ENCODE peak calls at places on chromosomes 16 and 17, in eight cellular contexts. D is ascending aorta, U is ovary, B is progenitor cell of endocrine pancreas, F is type B pancreatic cell, I is endodermal cell, C is lower leg skin, E is HFF-Myc. H is an unnamed sample.

GRCh38 chr16:87383522-87384161 is at the start of gene FBXO31:
- DNase-seq in U (peak; percentile 94), D (peak; percentile 90), I (peak; percentile 98), B (peak; percentile 91), C (peak; percentile 98), E (peak; percentile 75), F (peak; percentile 98), H (peak; percentile 74)

GRCh38 chr17:61570118-61570517 is 20.9 kb downstream of the NACA2 start:
- DNase-seq in F (no peak), U (no peak), E (no peak), B (no peak), C (no peak), D (no peak), I (no peak), H (peak; percentile 25)

GRCh38 chr16:81446318-81447275 is 2.0 kb downstream of the CMIP start:
- DNase-seq in B (no peak), U (no peak), F (no peak), I (peak; percentile 68), C (peak; percentile 92), E (no peak), D (no peak), H (peak; percentile 51)

GRCh38 chr16:17395849-17396480 is 74.8 kb downstream of the XYLT1 start:
- DNase-seq in U (no peak), B (no peak), C (peak; percentile 76), F (no peak), D (no peak), I (no peak), E (no peak), H (no peak)

GRCh38 chr17:43517161-43517560 is 29.0 kb downstream of the ETV4 start:
- DNase-seq in E (no peak), C (peak; percentile 1), D (no peak), B (no peak), F (no peak), U (no peak), I (no peak), H (no peak)

GRCh38 chr16:66335704-66336329 is 30.7 kb upstream of the CDH5 start:
- DNase-seq in F (no peak), C (no peak), E (no peak), U (peak; percentile 60), B (no peak), I (no peak), D (no peak), H (peak; percentile 51)

GRCh38 chr16:4266372-4266771 is 6.5 kb downstream of the TFAP4 start:
- DNase-seq in I (peak; percentile 72), B (no peak), D (no peak), F (no peak), C (no peak), U (no peak), E (no peak), H (peak; percentile 27)

GRCh38 chr17:74677558-74678466 is 34.9 kb downstream of the CD300LF start:
- DNase-seq in C (peak; percentile 78), I (peak; percentile 70), F (no peak), E (peak; percentile 2), U (no peak), B (no peak), D (no peak), H (peak; percentile 20)

GRCh38 chr16:7345423-7345822 is 12.8 kb downstream of the RBFOX1 start:
- DNase-seq in U (no peak), D (no peak), B (no peak), I (no peak), C (no peak), E (no peak), F (no peak), H (no peak)

GRCh38 chr17:79650861-79651260 is 40.0 kb upstream of the RBFOX3 start:
- DNase-seq in D (no peak), C (peak; percentile 42), U (no peak), I (no peak), B (peak; percentile 4), F (peak; percentile 62), E (no peak), H (no peak)

GRCh38 chr16:1665829-1666228 is 12.2 kb upstream of the JPT2 start:
- DNase-seq in D (no peak), E (no peak), C (no peak), F (no peak), U (no peak), B (no peak), I (no peak), H (no peak)

GRCh38 chr16:47058295-47059086 is 85.0 kb upstream of the DNAJA2 start:
- DNase-seq in E (no peak), D (peak; percentile 41), B (no peak), I (peak; percentile 14), F (no peak), C (peak; percentile 76), U (no peak), H (peak; percentile 10)

GRCh38 chr17:77834170-77835115 is 124.1 kb upstream of the TNRC6C start:
- DNase-seq in D (peak; percentile 91), E (no peak), F (no peak), I (peak; percentile 95), C (no peak), B (no peak), U (no peak), H (peak; percentile 88)

GRCh38 chr16:2485811-2486507 is 11.0 kb downstream of the TBC1D24 start:
- DNase-seq in F (no peak), C (no peak), U (no peak), B (no peak), E (no peak), I (no peak), D (no peak), H (no peak)

GRCh38 chr17:81405382-81406005 is 10.2 kb downstream of the BAHCC1 start:
- DNase-seq in U (peak; percentile 83), I (no peak), D (peak; percentile 95), C (no peak), F (no peak), B (no peak), E (no peak), H (peak; percentile 34)

GRCh38 chr17:65678534-65678933 is 117.1 kb upstream of the AXIN2 start:
- DNase-seq in B (no peak), E (no peak), U (no peak), F (no peak), I (no peak), C (no peak), D (no peak), H (no peak)

GRCh38 chr17:79811888-79812205 is 15.0 kb upstream of the CBX8 start:
- DNase-seq in U (no peak), F (no peak), I (no peak), B (no peak), D (no peak), C (no peak), E (no peak), H (no peak)

GRCh38 chr16:49012961-49013726 is 268.5 kb downstream of the CBLN1 start:
- DNase-seq in D (no peak), E (no peak), U (peak; percentile 63), F (no peak), I (peak; percentile 48), B (no peak), C (peak; percentile 76), H (no peak)

GRCh38 chr17:54013117-54013516 is 190.4 kb downstream of the KIF2B start:
- DNase-seq in B (no peak), U (no peak), I (no peak), C (no peak), D (no peak), F (no peak), E (no peak), H (no peak)

GRCh38 chr17:51585514-51586104 is 325.3 kb downstream of the UTP18 start:
- DNase-seq in B (peak; percentile 16), F (no peak), I (peak; percentile 90), D (no peak), C (no peak), U (no peak), E (no peak), H (peak; percentile 58)

GRCh38 chr17:2075336-2076056 is 20.6 kb downstream of the HIC1 start:
- DNase-seq in F (no peak), B (no peak), D (no peak), E (no peak), U (peak; percentile 74), I (peak; percentile 81), C (peak; percentile 88), H (peak; percentile 26)

GRCh38 chr17:45784293-45784582 is at the start of gene CRHR1:
- DNase-seq in E (no peak), C (no peak), F (no peak), I (peak; percentile 86), U (no peak), D (no peak), B (no peak), H (no peak)

GRCh38 chr16:85152414-85153030 is 40.2 kb upstream of the CIBAR2 start:
- DNase-seq in C (peak; percentile 84), U (no peak), F (no peak), D (no peak), E (no peak), I (no peak), B (no peak), H (peak; percentile 84)

GRCh38 chr16:29943846-29944669 is 17.8 kb upstream of the TMEM219 start:
- DNase-seq in I (peak; percentile 90), C (peak; percentile 78), U (peak; percentile 58), F (no peak), D (no peak), B (no peak), E (peak; percentile 98), H (peak; percentile 96)
- TF ChIP-seq CTCF in I (peak; percentile 60), C (no peak), U (no peak), F (no peak), D (no peak), B (peak; percentile 27), E (peak; percentile 28), H (no peak)

GRCh38 chr17:28573966-28574480 is 2.7 kb downstream of the ALDOC start:
- DNase-seq in F (no peak), B (no peak), E (no peak), U (no peak), I (peak; percentile 28), D (no peak), C (no peak), H (no peak)
- TF ChIP-seq CTCF in F (no peak), B (no peak), E (no peak), U (no peak), I (no peak), D (no peak), C (no peak), H (no peak)

GRCh38 chr16:67967183-67967955 is 1.1 kb downstream of the SLC12A4 start:
- DNase-seq in B (no peak), I (peak; percentile 70), C (no peak), D (no peak), F (no peak), E (no peak), U (no peak), H (peak; percentile 24)
- TF ChIP-seq CTCF in B (no peak), I (no peak), C (no peak), D (no peak), F (no peak), E (no peak), U (no peak), H (no peak)

GRCh38 chr16:72815348-72816318 is 232.3 kb downstream of the ZFHX3 start:
- DNase-seq in C (no peak), B (no peak), E (no peak), U (no peak), D (no peak), F (no peak), I (no peak), H (no peak)

GRCh38 chr16:72819345-72819744 is 228.6 kb downstream of the ZFHX3 start:
- DNase-seq in I (no peak), B (no peak), E (no peak), F (no peak), C (no peak), U (no peak), D (no peak), H (peak; percentile 68)

GRCh38 chr16:72814226-72814625 is 233.7 kb downstream of the ZFHX3 start:
- DNase-seq in B (no peak), I (no peak), C (no peak), U (no peak), E (no peak), D (no peak), F (no peak), H (no peak)

GRCh38 chr16:72821551-72821950 is 226.4 kb downstream of the ZFHX3 start:
- DNase-seq in E (no peak), F (no peak), U (no peak), I (no peak), B (no peak), D (no peak), C (no peak), H (no peak)

GRCh38 chr16:72818286-72818845 is 229.6 kb downstream of the ZFHX3 start:
- DNase-seq in E (no peak), C (no peak), F (no peak), U (no peak), I (peak; percentile 67), B (no peak), D (no peak), H (no peak)
- TF ChIP-seq CTCF in E (no peak), C (no peak), F (peak; percentile 51), U (no peak), I (peak; percentile 76), B (peak; percentile 42), D (peak; percentile 9), H (no peak)

H was measured in MCF 10A.